ENCODE peak calls at places on chromosomes 2 and 18, in nine cellular contexts. T is activated T-cell treated with anti-CD3 and anti-CD28 coated beads, Interleukin-2, amount 50 U/mL, for 24 hours; P is cardiac muscle cell; H is RPMI7951; D is GM20000; Z is NCI-H748 treated with DMSO at 0.1 percent for 48 hours; A is epithelial cell of esophagus; O is stimulated activated CD8-positive, alpha-beta memory T cell treated with anti-CD3 and anti-CD28 coated beads, Interleukin-4, amount 100 ng/mL, for 4 hours; X is activated naive CD4-positive, alpha-beta T cell treated with anti-CD3 and anti-CD28 coated beads, Interleukin-2, amount 10 ng/mL, durations not matched to agents 7 days and 5 days. E is an unnamed sample.

GRCh38 chr2:133791191-133791590 is 222.9 kb upstream of the NCKAP5 start:
- DNase-seq in A (peak), X (no peak), H (peak), O (no peak), Z (no peak), T (no peak), D (no peak), P (no peak), E (peak)

GRCh38 chr2:105449083-105449482 is 50.2 kb upstream of the FHL2 start:
- DNase-seq in Z (no peak), P (peak), D (no peak), A (peak), H (no peak), O (no peak), T (no peak), X (no peak), E (no peak)

GRCh38 chr2:74333175-74333574 is 10.0 kb downstream of the SLC4A5 start:
- DNase-seq in D (no peak), Z (peak), X (peak), H (peak), O (no peak), P (peak), T (no peak), A (peak), E (peak)

GRCh38 chr2:23637011-23637778 is 252.2 kb downstream of the KLHL29 start:
- DNase-seq in D (no peak), P (no peak), X (no peak), H (peak), O (no peak), A (peak), T (no peak), Z (no peak), E (peak)

GRCh38 chr18:46917808-46918600 is 602 bp downstream of the KATNAL2 start:
- DNase-seq in Z (no peak), D (peak), H (peak), A (peak), O (no peak), P (peak), T (no peak), X (peak), E (peak)

GRCh38 chr2:160828076-160828475 is 332.2 kb upstream of the TANK start:
- DNase-seq in H (no peak), D (no peak), Z (no peak), A (no peak), T (no peak), X (no peak), P (no peak), O (no peak), E (no peak)

GRCh38 chr2:114925296-114926255 is 483.1 kb downstream of the DPP10 start:
- DNase-seq in X (no peak), O (no peak), T (no peak), D (no peak), P (no peak), A (no peak), H (no peak), Z (no peak), E (no peak)

GRCh38 chr18:5975111-5975622 is 79.8 kb upstream of the TMEM200C start:
- DNase-seq in O (no peak), T (no peak), A (no peak), P (no peak), D (peak), H (peak), Z (no peak), X (no peak), E (peak)

GRCh38 chr2:102618452-102619413 is 620 bp upstream of the SLC9A2 start:
- DNase-seq in A (no peak), D (peak), Z (no peak), T (peak), O (no peak), H (no peak), P (peak), X (no peak), E (peak)

GRCh38 chr2:15278296-15278695 is 282.8 kb downstream of the NBAS start:
- DNase-seq in Z (no peak), D (no peak), A (peak), X (no peak), H (no peak), T (no peak), P (no peak), O (no peak), E (no peak)

GRCh38 chr18:78742346-78742745 is 237.3 kb upstream of the SALL3 start:
- DNase-seq in A (no peak), D (no peak), T (no peak), X (no peak), O (no peak), Z (no peak), P (no peak), H (no peak), E (no peak)

GRCh38 chr18:36933552-36933951 is 104.6 kb downstream of the KIAA1328 start:
- DNase-seq in Z (no peak), X (no peak), O (no peak), H (no peak), D (no peak), P (no peak), T (no peak), A (no peak), E (no peak)

GRCh38 chr2:10911291-10912075 is at the start of gene KCNF1:
- DNase-seq in D (no peak), T (no peak), H (peak), P (peak), O (no peak), A (peak), X (no peak), Z (peak), E (peak)

GRCh38 chr2:219446101-219446504 is 11.5 kb downstream of the SPEG start:
- DNase-seq in Z (peak), A (no peak), P (no peak), T (no peak), X (no peak), H (peak), D (no peak), O (no peak), E (peak)

GRCh38 chr2:231367178-231367577 is 28.3 kb upstream of the B3GNT7 start:
- DNase-seq in D (no peak), X (no peak), Z (no peak), A (no peak), O (no peak), T (no peak), P (no peak), H (no peak), E (no peak)

GRCh38 chr2:7012141-7012809 is 95.1 kb downstream of the RNF144A start:
- DNase-seq in D (no peak), O (no peak), X (no peak), Z (peak), P (peak), H (peak), T (no peak), A (no peak), E (peak)

GRCh38 chr18:47929681-47930085 is 776 bp downstream of the SMAD2 start:
- DNase-seq in D (no peak), A (peak), O (no peak), H (peak), X (no peak), Z (no peak), P (no peak), T (no peak), E (no peak)

GRCh38 chr2:233832869-233833812 is 21.2 kb downstream of the HJURP start:
- DNase-seq in O (no peak), D (peak), H (peak), A (peak), T (peak), X (peak), P (peak), Z (peak), E (peak)

GRCh38 chr2:86686905-86687304 is 33.2 kb upstream of the RMND5A start:
- DNase-seq in D (no peak), Z (no peak), O (no peak), X (no peak), T (no peak), A (no peak), P (no peak), H (peak), E (no peak)

GRCh38 chr2:121297217-121297830 is 12.3 kb upstream of the TFCP2L1 start:
- DNase-seq in O (no peak), Z (no peak), H (peak), A (peak), P (peak), T (no peak), D (no peak), X (no peak), E (peak)

GRCh38 chr2:238160206-238161129 is 1.7 kb downstream of the ERFE start:
- DNase-seq in A (no peak), Z (no peak), T (no peak), D (no peak), O (no peak), X (peak), H (no peak), P (peak), E (no peak)

GRCh38 chr2:174636979-174637378 is 39.4 kb upstream of the WIPF1 start:
- DNase-seq in P (no peak), X (no peak), Z (no peak), D (no peak), H (no peak), T (no peak), A (no peak), O (no peak), E (no peak)

GRCh38 chr2:217162533-217162932 is 302.7 kb upstream of the TNP1 start:
- DNase-seq in O (no peak), P (no peak), D (peak), Z (peak), T (no peak), X (peak), H (peak), A (peak), E (peak)

GRCh38 chr2:121382744-121383143 is 97.7 kb upstream of the TFCP2L1 start:
- DNase-seq in T (no peak), H (no peak), O (no peak), P (no peak), X (no peak), Z (no peak), A (no peak), D (no peak), E (no peak)

GRCh38 chr2:208488668-208489564 is 82.3 kb downstream of the PTH2R start:
- DNase-seq in O (no peak), Z (peak), H (no peak), T (no peak), A (no peak), D (no peak), P (no peak), X (no peak), E (no peak)

GRCh38 chr2:105712981-105713596 is 31.6 kb upstream of the NCK2 start:
- DNase-seq in D (no peak), T (no peak), Z (no peak), O (no peak), X (no peak), P (no peak), A (peak), H (peak), E (peak)

GRCh38 chr2:127508621-127509034 is 17.7 kb downstream of the IWS1 start:
- DNase-seq in D (peak), T (no peak), Z (no peak), X (no peak), H (peak), A (peak), O (no peak), P (peak), E (peak)

GRCh38 chr18:24818069-24818395 is 357.6 kb downstream of the HRH4 start:
- DNase-seq in Z (no peak), D (no peak), A (no peak), O (no peak), P (no peak), H (no peak), X (no peak), T (no peak), E (no peak)

GRCh38 chr2:65182570-65182969 is 45.1 kb upstream of the ACTR2 start:
- DNase-seq in P (no peak), H (no peak), T (no peak), A (no peak), X (no peak), Z (no peak), D (no peak), O (no peak), E (no peak)

GRCh38 chr18:9379118-9379517 is 44.5 kb downstream of the TWSG1 start:
- DNase-seq in A (no peak), X (no peak), P (no peak), O (no peak), H (no peak), D (no peak), T (no peak), Z (no peak), E (no peak)

GRCh38 chr2:46364797-46365457 is 67.7 kb downstream of the EPAS1 start:
- DNase-seq in Z (peak), P (peak), D (peak), T (no peak), X (peak), A (peak), H (peak), O (no peak), E (peak)

E was measured in Daoy.